ENCODE peak calls at places on chromosomes 3 and 15, in four cellular contexts. One of them, this sample, is unnamed.

GRCh38 chr15:72200395-72201237 is 3.0 kb upstream of the GRAMD2A start:
- DNase-seq in upper lobe of left lung: no peak
- DNase-seq in uterus: no peak
- DNase-seq in H1: no peak
- DNase-seq in this sample: no peak

GRCh38 chr3:129552287-129553050 is 9.5 kb downstream of the H1-8 start:
- DNase-seq in upper lobe of left lung: no peak
- DNase-seq in uterus: no peak
- DNase-seq in H1: no peak
- DNase-seq in this sample: no peak

GRCh38 chr3:24526640-24527237 is 32.1 kb upstream of the THRB start:
- DNase-seq in uterus: no peak
- DNase-seq in H1: no peak
- DNase-seq in upper lobe of left lung: no peak
- DNase-seq in this sample: no peak

GRCh38 chr3:143360244-143360643 is 240.7 kb downstream of the CHST2 start:
- DNase-seq in uterus: no peak
- DNase-seq in upper lobe of left lung: no peak
- DNase-seq in H1: no peak
- DNase-seq in this sample: no peak

GRCh38 chr3:47836986-47837385 is 34.0 kb downstream of the DHX30 start:
- DNase-seq in uterus: no peak
- DNase-seq in upper lobe of left lung: no peak
- DNase-seq in H1: no peak
- DNase-seq in this sample: no peak

GRCh38 chr15:78167227-78167888 is 18.2 kb downstream of the IDH3A start:
- DNase-seq in uterus: no peak
- DNase-seq in upper lobe of left lung: no peak
- DNase-seq in H1: no peak
- DNase-seq in this sample: no peak

GRCh38 chr15:36778516-36778915 is 199.1 kb downstream of the CDIN1 start:
- DNase-seq in upper lobe of left lung: no peak
- DNase-seq in H1: no peak
- DNase-seq in uterus: no peak
- DNase-seq in this sample: no peak

GRCh38 chr3:112628038-112628437 is 12.9 kb downstream of the CCDC80 start:
- DNase-seq in uterus: no peak
- DNase-seq in upper lobe of left lung: no peak
- DNase-seq in H1: no peak
- DNase-seq in this sample: no peak

GRCh38 chr15:93709708-93710107 is 521.7 kb upstream of the MCTP2 start:
- DNase-seq in upper lobe of left lung: no peak
- DNase-seq in uterus: no peak
- DNase-seq in H1: no peak
- DNase-seq in this sample: no peak

GRCh38 chr3:48684480-48685143 is 1.1 kb downstream of the NCKIPSD start:
- DNase-seq in uterus: no peak
- DNase-seq in H1: no peak
- DNase-seq in upper lobe of left lung: peak; percentile 55
- DNase-seq in this sample: no peak

GRCh38 chr3:22714758-22715157 is 488.4 kb upstream of the UBE2E2 start:
- DNase-seq in uterus: no peak
- DNase-seq in H1: no peak
- DNase-seq in upper lobe of left lung: no peak
- DNase-seq in this sample: no peak

GRCh38 chr3:101972430-101973162 is 123.3 kb downstream of the NFKBIZ start:
- DNase-seq in upper lobe of left lung: no peak
- DNase-seq in H1: no peak
- DNase-seq in uterus: no peak
- DNase-seq in this sample: no peak

GRCh38 chr3:191762323-191762960 is 301.5 kb downstream of the PYDC2 start:
- DNase-seq in uterus: no peak
- DNase-seq in upper lobe of left lung: no peak
- DNase-seq in H1: no peak
- DNase-seq in this sample: no peak

GRCh38 chr3:72745146-72745976 is 102.9 kb downstream of the SHQ1 start:
- DNase-seq in upper lobe of left lung: no peak
- DNase-seq in H1: no peak
- DNase-seq in uterus: no peak
- DNase-seq in this sample: no peak

GRCh38 chr3:66353530-66353929 is 132.7 kb downstream of the SLC25A26 start:
- DNase-seq in uterus: no peak
- DNase-seq in upper lobe of left lung: no peak
- DNase-seq in H1: no peak
- DNase-seq in this sample: no peak

GRCh38 chr15:100464895-100465294 is 63.9 kb downstream of the CERS3 start:
- DNase-seq in uterus: no peak
- DNase-seq in upper lobe of left lung: no peak
- DNase-seq in H1: no peak
- DNase-seq in this sample: no peak

GRCh38 chr3:42535981-42536784 is 33.7 kb downstream of the VIPR1 start:
- DNase-seq in uterus: no peak
- DNase-seq in H1: peak; percentile 65
- DNase-seq in upper lobe of left lung: peak; percentile 83
- DNase-seq in this sample: peak; percentile 20

GRCh38 chr3:7504886-7505775 is 644.2 kb downstream of the GRM7 start:
- DNase-seq in upper lobe of left lung: no peak
- DNase-seq in H1: no peak
- DNase-seq in uterus: no peak
- DNase-seq in this sample: no peak

GRCh38 chr3:16504242-16504641 is 9.3 kb downstream of the RFTN1 start:
- DNase-seq in H1: no peak
- DNase-seq in upper lobe of left lung: no peak
- DNase-seq in uterus: no peak
- DNase-seq in this sample: no peak

GRCh38 chr3:140994316-140994715 is 52.7 kb downstream of the SLC25A36 start:
- DNase-seq in uterus: no peak
- DNase-seq in H1: no peak
- DNase-seq in upper lobe of left lung: no peak
- DNase-seq in this sample: no peak

GRCh38 chr3:38595393-38595792 is 54.1 kb downstream of the SCN5A start:
- DNase-seq in H1: no peak
- DNase-seq in upper lobe of left lung: no peak
- DNase-seq in uterus: no peak
- DNase-seq in this sample: no peak

GRCh38 chr3:71185733-71186455 is 397.6 kb downstream of the FOXP1 start:
- DNase-seq in uterus: no peak
- DNase-seq in upper lobe of left lung: no peak
- DNase-seq in H1: no peak
- DNase-seq in this sample: no peak

GRCh38 chr3:137762674-137763593 is 1.2 kb upstream of the SOX14 start:
- DNase-seq in H1: no peak
- DNase-seq in uterus: no peak
- DNase-seq in upper lobe of left lung: no peak
- DNase-seq in this sample: no peak

GRCh38 chr3:137763594-137763938 is 549 bp upstream of the SOX14 start:
- DNase-seq in upper lobe of left lung: peak; percentile 71
- DNase-seq in uterus: no peak
- DNase-seq in H1: peak; percentile 66
- DNase-seq in this sample: no peak

GRCh38 chr3:137764563-137765309 is 621 bp downstream of the SOX14 start:
- DNase-seq in upper lobe of left lung: peak; percentile 71
- DNase-seq in uterus: no peak
- DNase-seq in H1: peak; percentile 69
- DNase-seq in this sample: no peak

GRCh38 chr3:137765310-137766033 is 1.4 kb downstream of the SOX14 start:
- DNase-seq in H1: peak; percentile 59
- DNase-seq in uterus: no peak
- DNase-seq in upper lobe of left lung: peak; percentile 52
- DNase-seq in this sample: no peak

GRCh38 chr3:137764001-137764433 is at the start of gene SOX14:
- DNase-seq in upper lobe of left lung: peak; percentile 84
- DNase-seq in uterus: no peak
- DNase-seq in H1: peak; percentile 93
- DNase-seq in this sample: peak; percentile 57
- H3K9me3 ChIP-seq in upper lobe of left lung: no peaks in the 10 kb centered on the region
- H3K9me3 ChIP-seq in uterus: no peaks in the 10 kb centered on the region
- H3K9me3 ChIP-seq in H1: no peaks in the 10 kb centered on the region
- H3K9me3 ChIP-seq in this sample: no peaks in the 10 kb centered on the region

GRCh38 chr3:64267774-64268604 is 42.7 kb upstream of the PRICKLE2 start:
- DNase-seq in H1: peak; percentile 77
- DNase-seq in uterus: peak; percentile 78
- DNase-seq in upper lobe of left lung: peak; percentile 87
- DNase-seq in this sample: peak; percentile 55
- TF ChIP-seq POLR2A in H1: no peak
- TF ChIP-seq POLR2A in uterus: peak; percentile 49
- TF ChIP-seq POLR2A in upper lobe of left lung: no peak
- TF ChIP-seq POLR2A in this sample: peak; percentile 37

GRCh38 chr15:76259392-76259791 is 51.9 kb downstream of the ETFA start:
- DNase-seq in H1: no peak
- DNase-seq in upper lobe of left lung: no peak
- DNase-seq in uterus: no peak
- DNase-seq in this sample: no peak
- H3K9me3 ChIP-seq in H1: peaks cover 13% of the 10 kb centered on the region
- H3K9me3 ChIP-seq in upper lobe of left lung: peaks cover 17% of the 10 kb centered on the region
- H3K9me3 ChIP-seq in uterus: no peaks in the 10 kb centered on the region
- H3K9me3 ChIP-seq in this sample: no peaks in the 10 kb centered on the region

GRCh38 chr3:184339016-184339415 is 1.6 kb downstream of the FAM131A start:
- DNase-seq in uterus: no peak
- DNase-seq in upper lobe of left lung: no peak
- DNase-seq in H1: no peak
- DNase-seq in this sample: no peak

GRCh38 chr3:184336484-184337230 is 743 bp upstream of the FAM131A start:
- DNase-seq in H1: peak; percentile 54
- DNase-seq in upper lobe of left lung: no peak
- DNase-seq in uterus: peak; percentile 39
- DNase-seq in this sample: no peak

GRCh38 chr3:184337315-184337714 is at the start of gene FAM131A:
- DNase-seq in uterus: peak; percentile 85
- DNase-seq in upper lobe of left lung: no peak
- DNase-seq in H1: no peak
- DNase-seq in this sample: no peak

GRCh38 chr3:184337981-184338380 is 581 bp downstream of the FAM131A start:
- DNase-seq in uterus: no peak
- DNase-seq in upper lobe of left lung: no peak
- DNase-seq in H1: no peak
- DNase-seq in this sample: no peak

GRCh38 chr3:184338538-184338945 is 1.1 kb downstream of the FAM131A start:
- DNase-seq in upper lobe of left lung: peak; percentile 91
- DNase-seq in H1: peak; percentile 86
- DNase-seq in uterus: peak; percentile 96
- DNase-seq in this sample: no peak
- TF ChIP-seq POLR2A in upper lobe of left lung: no peak
- TF ChIP-seq POLR2A in H1: no peak
- TF ChIP-seq POLR2A in uterus: peak; percentile 2
- TF ChIP-seq POLR2A in this sample: no peak

DNA sequence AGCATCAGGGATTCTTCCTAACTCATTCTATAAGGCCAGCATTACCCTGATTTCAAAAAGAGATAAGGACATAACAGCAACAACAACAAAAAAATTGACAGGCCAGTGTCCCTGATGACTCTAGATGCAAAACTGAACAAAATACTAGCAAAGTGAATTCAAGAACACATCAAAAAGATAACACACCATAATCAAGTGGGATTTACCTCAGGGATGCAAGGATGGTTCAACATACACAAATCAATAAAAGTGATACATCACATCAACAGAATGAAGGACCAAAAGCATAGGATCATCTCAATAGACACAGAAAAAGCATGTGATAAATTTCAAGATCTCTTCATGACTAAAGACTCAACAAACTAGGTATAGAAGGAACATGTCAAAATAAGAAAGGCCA is 119.6 kb downstream of the STT3B start:
- DNase-seq in upper lobe of left lung: no peak
- DNase-seq in uterus: no peak
- DNase-seq in H1: no peak
- DNase-seq in this sample: no peak
- H3K9me3 ChIP-seq in upper lobe of left lung: peaks cover 75% of the 10 kb centered on the region
- H3K9me3 ChIP-seq in uterus: peaks cover 61% of the 10 kb centered on the region
- H3K9me3 ChIP-seq in H1: peaks cover 35% of the 10 kb centered on the region
- H3K9me3 ChIP-seq in this sample: peaks cover 3% of the 10 kb centered on the region

DNA sequence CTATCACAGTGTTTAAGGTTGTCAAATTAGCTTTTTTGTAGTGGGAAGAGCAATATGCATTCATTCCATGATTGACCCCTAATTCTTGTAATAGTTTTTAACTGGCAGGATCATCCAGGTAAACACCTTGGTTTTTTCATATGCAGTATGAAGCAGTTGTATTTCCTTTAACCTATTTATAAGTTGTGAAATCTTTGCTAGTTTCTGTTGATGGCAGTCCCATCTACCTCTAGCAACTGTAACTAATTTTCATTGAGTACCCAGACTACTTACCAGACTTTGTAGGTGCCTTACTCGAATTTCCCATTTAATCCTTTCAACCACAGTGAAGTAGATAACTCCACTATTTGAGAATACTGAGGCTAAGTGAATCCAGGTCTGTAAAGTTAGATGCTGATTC is 6.1 kb downstream of the FXR1 start:
- DNase-seq in H1: no peak
- DNase-seq in upper lobe of left lung: no peak
- DNase-seq in uterus: no peak
- DNase-seq in this sample: no peak
- TF ChIP-seq POLR2A in H1: no peak
- TF ChIP-seq POLR2A in upper lobe of left lung: no peak
- TF ChIP-seq POLR2A in uterus: no peak
- TF ChIP-seq POLR2A in this sample: no peak

GRCh38 chr3:427128-427527 is 230.6 kb downstream of the CHL1 start:
- DNase-seq in uterus: no peak
- DNase-seq in H1: no peak
- DNase-seq in upper lobe of left lung: no peak
- DNase-seq in this sample: no peak
- H3K9me3 ChIP-seq in uterus: no peaks in the 10 kb centered on the region
- H3K9me3 ChIP-seq in H1: no peaks in the 10 kb centered on the region
- H3K9me3 ChIP-seq in upper lobe of left lung: no peaks in the 10 kb centered on the region
- H3K9me3 ChIP-seq in this sample: no peaks in the 10 kb centered on the region

GRCh38 chr3:67401911-67402310 is 252.5 kb downstream of the SUCLG2 start:
- DNase-seq in H1: no peak
- DNase-seq in uterus: no peak
- DNase-seq in upper lobe of left lung: no peak
- DNase-seq in this sample: no peak

GRCh38 chr3:67402873-67403272 is 251.5 kb downstream of the SUCLG2 start:
- DNase-seq in upper lobe of left lung: no peak
- DNase-seq in uterus: no peak
- DNase-seq in H1: no peak
- DNase-seq in this sample: no peak

GRCh38 chr3:67400476-67400875 is 253.9 kb downstream of the SUCLG2 start:
- DNase-seq in upper lobe of left lung: no peak
- DNase-seq in H1: no peak
- DNase-seq in uterus: no peak
- DNase-seq in this sample: no peak

GRCh38 chr3:67405193-67405592 is 249.2 kb downstream of the SUCLG2 start:
- DNase-seq in H1: no peak
- DNase-seq in uterus: no peak
- DNase-seq in upper lobe of left lung: no peak
- DNase-seq in this sample: no peak
- TF ChIP-seq POLR2A in H1: no peak
- TF ChIP-seq POLR2A in uterus: no peak
- TF ChIP-seq POLR2A in upper lobe of left lung: no peak
- TF ChIP-seq POLR2A in this sample: no peak

GRCh38 chr15:26214290-26214689 is 351.2 kb upstream of the ATP10A start:
- DNase-seq in uterus: no peak
- DNase-seq in H1: no peak
- DNase-seq in upper lobe of left lung: no peak
- DNase-seq in this sample: no peak
- H3K9me3 ChIP-seq in uterus: no peaks in the 10 kb centered on the region
- H3K9me3 ChIP-seq in H1: no peaks in the 10 kb centered on the region
- H3K9me3 ChIP-seq in upper lobe of left lung: no peaks in the 10 kb centered on the region
- H3K9me3 ChIP-seq in this sample: no peaks in the 10 kb centered on the region

This sample was measured in Peyer's patch.